ENCODE peak calls at places on chromosomes 12 and 14, in seven cellular contexts. S is activated naive CD4-positive, alpha-beta T cell; C is IMR-90; Q is astrocyte; T is D341Med; I is OCI-LY7; J is thoracic aorta. B is an unnamed sample.
A peak's percentile ranks its signal among the peaks of the same experiment; 100 is the strongest.

GRCh38 chr12:7833831-7834230 is 38.9 kb downstream of the SLC2A14 start:
- DNase-seq in S (no peak), C (peak; percentile 12), Q (no peak), T (no peak), I (no peak), J (no peak), B (no peak)

GRCh38 chr12:129531004-129531403 is 372.8 kb downstream of the TMEM132D start:
- DNase-seq in S (no peak), C (no peak), Q (no peak), T (no peak), I (no peak), J (no peak), B (no peak)

GRCh38 chr14:74216671-74217070 is 22.6 kb upstream of the VSX2 start:
- DNase-seq in S (no peak), C (no peak), Q (no peak), T (no peak), I (no peak), J (no peak), B (no peak)

GRCh38 chr12:49885118-49885517 is 18.6 kb downstream of the FAIM2 start:
- DNase-seq in S (no peak), C (no peak), Q (no peak), T (no peak), I (no peak), J (no peak), B (no peak)

GRCh38 chr14:89621009-89621421 is 204.0 kb upstream of the FOXN3 start:
- DNase-seq in S (no peak), C (no peak), Q (no peak), T (no peak), I (peak; percentile 36), J (no peak), B (no peak)

GRCh38 chr12:145369-145960 is 68.5 kb downstream of the SLC6A12 start:
- DNase-seq in S (no peak), C (no peak), Q (no peak), T (no peak), I (no peak), J (no peak), B (no peak)

GRCh38 chr14:73269729-73270651 is 32.7 kb downstream of the PAPLN start:
- DNase-seq in S (no peak), C (peak; percentile 18), Q (peak; percentile 20), T (peak; percentile 30), I (peak; percentile 73), J (no peak), B (no peak)

GRCh38 chr14:69183735-69184134 is 7.6 kb upstream of the EXD2 start:
- DNase-seq in S (no peak), C (peak; percentile 28), Q (no peak), T (no peak), I (no peak), J (no peak), B (no peak)

GRCh38 chr14:35444104-35444503 is 39.6 kb upstream of the NFKBIA start:
- DNase-seq in S (no peak), C (no peak), Q (no peak), T (no peak), I (no peak), J (no peak), B (no peak)

GRCh38 chr14:72847721-72848120 is 46.2 kb downstream of the DPF3 start:
- DNase-seq in S (no peak), C (no peak), Q (no peak), T (no peak), I (no peak), J (no peak), B (no peak)

GRCh38 chr12:120959111-120959878 is 19.0 kb upstream of the HNF1A start:
- DNase-seq in S (no peak), C (no peak), Q (no peak), T (no peak), I (no peak), J (no peak), B (no peak)

GRCh38 chr12:2988494-2988893 is 29.3 kb downstream of the TEAD4 start:
- DNase-seq in S (no peak), C (no peak), Q (no peak), T (no peak), I (no peak), J (no peak), B (no peak)